ENCODE peak calls at places on chromosome 1, in nine cellular contexts. R, V, U, S, Z, L, H, Y and T are unnamed samples.

GRCh38 chr1:91092503-91092902 is 70.7 kb upstream of the ZNF644 start:
- DNase-seq in R (no peak), V (peak), U (no peak), S (no peak), Z (peak), L (no peak), H (no peak), Y (no peak), T (no peak)

GRCh38 chr1:190226006-190226405 is 251.7 kb downstream of the BRINP3 start:
- DNase-seq in R (no peak), V (no peak), U (no peak), S (no peak), Z (no peak), L (no peak), H (no peak), Y (no peak), T (no peak)

GRCh38 chr1:86503477-86504129 is 34.9 kb downstream of the CLCA1 start:
- DNase-seq in R (no peak), V (no peak), U (no peak), S (no peak), Z (peak), L (peak), H (no peak), Y (no peak), T (no peak)

GRCh38 chr1:245822997-245823396 is 668.2 kb downstream of the KIF26B start:
- DNase-seq in R (no peak), V (peak), U (no peak), S (no peak), Z (peak), L (peak), H (no peak), Y (no peak), T (no peak)

GRCh38 chr1:26066857-26067256 is 573 bp downstream of the TRIM63 start:
- DNase-seq in R (no peak), V (no peak), U (no peak), S (peak), Z (no peak), L (no peak), H (no peak), Y (no peak), T (no peak)

GRCh38 chr1:30514137-30514654 is 209.2 kb downstream of the MATN1 start:
- DNase-seq in R (no peak), V (no peak), U (peak), S (no peak), Z (no peak), L (no peak), H (no peak), Y (no peak), T (no peak)

GRCh38 chr1:225825078-225825477 is 15.2 kb downstream of the EPHX1 start:
- DNase-seq in R (no peak), V (no peak), U (no peak), S (no peak), Z (no peak), L (no peak), H (no peak), Y (no peak), T (no peak)

GRCh38 chr1:61337037-61337436 is 254.7 kb downstream of the NFIA start:
- DNase-seq in R (no peak), V (no peak), U (no peak), S (no peak), Z (no peak), L (peak), H (no peak), Y (no peak), T (no peak)

GRCh38 chr1:11211461-11211860 is 22.3 kb downstream of the ANGPTL7 start:
- DNase-seq in R (no peak), V (no peak), U (no peak), S (no peak), Z (no peak), L (no peak), H (no peak), Y (no peak), T (no peak)

GRCh38 chr1:174743654-174744561 is 255.8 kb upstream of the CACYBP start:
- DNase-seq in R (no peak), V (peak), U (no peak), S (peak), Z (peak), L (peak), H (no peak), Y (no peak), T (no peak)

GRCh38 chr1:161307230-161307768 is 2.5 kb downstream of the MPZ start:
- DNase-seq in R (peak), V (peak), U (peak), S (no peak), Z (peak), L (peak), H (no peak), Y (peak), T (no peak)

GRCh38 chr1:94872771-94873495 is 52.8 kb downstream of the SLC44A3 start:
- DNase-seq in R (no peak), V (no peak), U (no peak), S (no peak), Z (peak), L (no peak), H (no peak), Y (no peak), T (no peak)

GRCh38 chr1:33370286-33370685 is 49.4 kb upstream of the A3GALT2 start:
- DNase-seq in R (no peak), V (peak), U (no peak), S (no peak), Z (no peak), L (no peak), H (no peak), Y (no peak), T (no peak)

GRCh38 chr1:51877434-51878306 is 857 bp downstream of the NRDC start:
- DNase-seq in R (peak), V (peak), U (no peak), S (peak), Z (peak), L (peak), H (no peak), Y (no peak), T (no peak)

GRCh38 chr1:36889478-36889845 is 144.9 kb downstream of the GRIK3 start:
- DNase-seq in R (no peak), V (no peak), U (peak), S (no peak), Z (no peak), L (no peak), H (no peak), Y (no peak), T (peak)

GRCh38 chr1:45800899-45801298 is 2.5 kb upstream of the MAST2 start:
- DNase-seq in R (no peak), V (no peak), U (no peak), S (no peak), Z (no peak), L (no peak), H (no peak), Y (no peak), T (no peak)

GRCh38 chr1:244896550-244896949 is 32.2 kb upstream of the HNRNPU start:
- DNase-seq in R (no peak), V (peak), U (no peak), S (no peak), Z (peak), L (peak), H (no peak), Y (no peak), T (no peak)

GRCh38 chr1:234775477-234776246 is 165.7 kb upstream of the IRF2BP2 start:
- DNase-seq in R (no peak), V (peak), U (no peak), S (no peak), Z (peak), L (no peak), H (no peak), Y (no peak), T (no peak)

GRCh38 chr1:246769306-246769705 is 45.1 kb downstream of the SCCPDH start:
- DNase-seq in R (no peak), V (peak), U (no peak), S (no peak), Z (peak), L (peak), H (no peak), Y (no peak), T (no peak)

GRCh38 chr1:55426619-55427018 is 211.5 kb upstream of the USP24 start:
- DNase-seq in R (no peak), V (peak), U (no peak), S (no peak), Z (no peak), L (no peak), H (no peak), Y (no peak), T (no peak)

GRCh38 chr1:157377216-157377821 is 175.0 kb downstream of the FCRL5 start:
- DNase-seq in R (no peak), V (peak), U (no peak), S (peak), Z (peak), L (peak), H (no peak), Y (no peak), T (no peak)

GRCh38 chr1:80212021-80212420 is 1205.5 kb upstream of the ADGRL4 start:
- DNase-seq in R (no peak), V (no peak), U (no peak), S (no peak), Z (no peak), L (peak), H (no peak), Y (no peak), T (no peak)

GRCh38 chr1:158873141-158873540 is 42.0 kb downstream of the MNDA start:
- DNase-seq in R (no peak), V (no peak), U (no peak), S (no peak), Z (no peak), L (no peak), H (no peak), Y (no peak), T (no peak)